ENCODE peak calls at places on chromosomes 6 and 20, in ten cellular contexts. H, U, I, W, A, Z, F, R, K and B are unnamed samples.

GRCh38 chr6:139981810-139982550 is 607.5 kb upstream of the CITED2 start:
- DNase-seq in R (no peak), H (peak; percentile 26), W (no peak), A (no peak), K (peak; percentile 20), U (no peak), Z (no peak), I (no peak), F (no peak), B (no peak)

GRCh38 chr6:116971959-116972358 is 94.9 kb downstream of the RFX6 start:
- DNase-seq in U (no peak), W (peak; percentile 68), R (no peak), I (no peak), A (no peak), H (no peak), K (peak; percentile 17), F (no peak), Z (no peak), B (no peak)

GRCh38 chr6:140320081-140320798 is 945.8 kb upstream of the CITED2 start:
- DNase-seq in A (no peak), K (no peak), U (no peak), R (no peak), H (no peak), F (no peak), Z (no peak), W (no peak), I (no peak), B (no peak)

GRCh38 chr20:37521091-37521771 is at the start of gene NNAT:
- DNase-seq in U (no peak), Z (no peak), F (peak; percentile 80), W (no peak), R (no peak), K (no peak), A (no peak), H (no peak), I (no peak), B (no peak)

GRCh38 chr20:4728121-4728520 is 6.4 kb downstream of the PRND start:
- DNase-seq in H (no peak), I (no peak), U (no peak), F (no peak), Z (no peak), K (no peak), W (no peak), R (no peak), A (no peak), B (peak; percentile 13)

GRCh38 chr20:49469060-49469459 is 13.4 kb downstream of the KCNB1 start:
- DNase-seq in H (no peak), I (no peak), F (no peak), K (no peak), W (no peak), R (no peak), A (no peak), Z (no peak), U (no peak), B (no peak)

GRCh38 chr6:144673807-144674206 is 388.7 kb downstream of the UTRN start:
- DNase-seq in W (no peak), K (no peak), F (no peak), R (no peak), A (no peak), H (no peak), U (no peak), Z (no peak), I (no peak), B (no peak)

GRCh38 chr20:31818376-31818908 is 714 bp upstream of the MYLK2 start:
- DNase-seq in A (no peak), R (no peak), K (no peak), H (no peak), I (no peak), U (no peak), Z (no peak), W (no peak), F (no peak), B (no peak)

GRCh38 chr6:41042656-41043055 is 389 bp downstream of the TSPO2 start:
- DNase-seq in W (no peak), K (no peak), F (no peak), A (no peak), I (no peak), H (no peak), R (no peak), U (no peak), Z (no peak), B (no peak)

GRCh38 chr6:41040101-41040910 is 1.3 kb upstream of the UNC5CL start:
- DNase-seq in Z (no peak), U (no peak), W (peak; percentile 98), I (no peak), R (no peak), H (no peak), A (no peak), F (no peak), K (peak; percentile 66), B (no peak)

GRCh38 chr6:41040911-41041536 is 1.2 kb upstream of the TSPO2 start:
- DNase-seq in H (no peak), A (no peak), W (no peak), I (no peak), U (no peak), Z (no peak), R (no peak), F (no peak), K (peak; percentile 23), B (no peak)

GRCh38 chr6:41039060-41039998 is at the start of gene UNC5CL:
- DNase-seq in W (peak; percentile 45), F (peak; percentile 84), I (peak; percentile 44), Z (no peak), A (peak; percentile 82), R (no peak), U (peak; percentile 35), K (peak; percentile 73), H (no peak), B (no peak)

DNA sequence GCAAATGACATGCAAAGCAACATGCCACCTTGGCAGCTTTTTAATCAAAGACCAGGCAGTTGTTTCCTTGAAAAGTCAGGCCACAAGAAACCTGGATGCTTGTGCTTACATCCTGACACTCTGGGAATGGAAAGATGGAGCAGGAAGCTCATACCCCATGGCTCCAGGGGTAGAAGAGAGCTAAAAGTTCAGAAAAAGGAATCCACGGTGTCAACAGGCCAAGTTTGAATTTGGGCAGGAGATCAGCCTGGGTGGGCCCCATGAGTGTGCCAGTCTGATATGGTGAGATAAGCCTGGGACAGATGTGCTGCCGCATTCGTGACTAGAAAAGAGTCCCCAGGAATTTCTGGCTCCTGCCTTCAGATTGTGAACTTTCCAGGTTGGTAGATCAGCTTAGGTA is at the start of gene TSPO2:
- DNase-seq in F (no peak), Z (no peak), R (no peak), K (no peak), U (no peak), W (no peak), H (no peak), I (no peak), A (no peak), B (no peak)
- H3K27ac ChIP-seq in F (no peak within 1 kb of the TSS), Z (no peak within 1 kb of the TSS), R (no peak within 1 kb of the TSS), K (no peak within 1 kb of the TSS), U (no peak within 1 kb of the TSS), W (no peak within 1 kb of the TSS), H (no peak within 1 kb of the TSS), I (no peak within 1 kb of the TSS), A (no peak within 1 kb of the TSS), B (no peak within 1 kb of the TSS)

GRCh38 chr6:148720371-148720770 is 26.5 kb upstream of the UST start:
- DNase-seq in R (no peak), U (no peak), I (no peak), Z (no peak), F (no peak), A (no peak), K (no peak), H (no peak), W (no peak), B (no peak)

GRCh38 chr6:148727104-148727503 is 19.7 kb upstream of the UST start:
- DNase-seq in A (no peak), I (no peak), Z (no peak), W (no peak), F (no peak), H (no peak), U (no peak), K (no peak), R (no peak), B (no peak)

GRCh38 chr6:148720897-148721296 is 25.9 kb upstream of the UST start:
- DNase-seq in U (no peak), Z (no peak), K (no peak), R (no peak), W (no peak), I (no peak), F (no peak), A (no peak), H (no peak), B (no peak)

GRCh38 chr6:148723484-148723883 is 23.3 kb upstream of the UST start:
- DNase-seq in F (no peak), Z (no peak), H (no peak), K (no peak), A (no peak), W (no peak), I (no peak), U (no peak), R (no peak), B (no peak)

DNA sequence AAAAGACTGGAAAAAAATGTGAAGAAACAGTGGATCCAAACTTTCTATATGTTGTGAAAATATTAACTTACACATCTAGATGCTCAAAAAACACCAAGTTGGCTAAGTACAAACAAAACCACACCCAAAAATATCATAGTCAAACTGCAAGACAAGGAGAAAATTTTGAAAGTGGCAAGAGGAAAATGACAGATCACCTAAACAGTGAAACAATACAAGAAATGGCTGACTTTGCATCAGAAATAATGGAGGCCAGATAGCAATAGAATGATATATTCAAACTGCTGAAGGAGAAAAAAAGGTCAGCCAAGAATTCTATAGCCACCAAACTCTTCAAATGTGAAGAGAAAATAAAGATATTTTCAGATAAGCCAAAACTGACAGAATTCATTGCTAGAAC is 22.4 kb upstream of the UST start:
- DNase-seq in H (no peak), K (no peak), W (no peak), A (no peak), U (no peak), R (no peak), F (no peak), Z (no peak), I (no peak), B (no peak)
- H3K27ac ChIP-seq in H (no peak overlapping the region), K (no peak overlapping the region), W (no peak overlapping the region), A (no peak overlapping the region), U (no peak overlapping the region), R (no peak overlapping the region), F (no peak overlapping the region), Z (no peak overlapping the region), I (no peak overlapping the region), B (no peak overlapping the region)

GRCh38 chr20:25005661-25006060 is 13.1 kb upstream of the APMAP start:
- DNase-seq in Z (no peak), H (no peak), I (no peak), K (no peak), R (no peak), A (no peak), U (no peak), W (no peak), F (no peak), B (no peak)

GRCh38 chr20:25008388-25009217 is 16.1 kb upstream of the APMAP start:
- DNase-seq in A (no peak), R (no peak), W (no peak), H (no peak), U (no peak), F (no peak), Z (no peak), I (no peak), K (no peak), B (no peak)

GRCh38 chr20:25005220-25005619 is 12.7 kb upstream of the APMAP start:
- DNase-seq in Z (no peak), U (no peak), H (peak; percentile 63), F (no peak), I (no peak), K (peak; percentile 40), A (no peak), W (no peak), R (no peak), B (no peak)

GRCh38 chr20:25007491-25008305 is 15.1 kb upstream of the APMAP start:
- DNase-seq in Z (no peak), F (no peak), K (no peak), H (no peak), U (no peak), W (no peak), I (no peak), A (no peak), R (no peak), B (no peak)

DNA sequence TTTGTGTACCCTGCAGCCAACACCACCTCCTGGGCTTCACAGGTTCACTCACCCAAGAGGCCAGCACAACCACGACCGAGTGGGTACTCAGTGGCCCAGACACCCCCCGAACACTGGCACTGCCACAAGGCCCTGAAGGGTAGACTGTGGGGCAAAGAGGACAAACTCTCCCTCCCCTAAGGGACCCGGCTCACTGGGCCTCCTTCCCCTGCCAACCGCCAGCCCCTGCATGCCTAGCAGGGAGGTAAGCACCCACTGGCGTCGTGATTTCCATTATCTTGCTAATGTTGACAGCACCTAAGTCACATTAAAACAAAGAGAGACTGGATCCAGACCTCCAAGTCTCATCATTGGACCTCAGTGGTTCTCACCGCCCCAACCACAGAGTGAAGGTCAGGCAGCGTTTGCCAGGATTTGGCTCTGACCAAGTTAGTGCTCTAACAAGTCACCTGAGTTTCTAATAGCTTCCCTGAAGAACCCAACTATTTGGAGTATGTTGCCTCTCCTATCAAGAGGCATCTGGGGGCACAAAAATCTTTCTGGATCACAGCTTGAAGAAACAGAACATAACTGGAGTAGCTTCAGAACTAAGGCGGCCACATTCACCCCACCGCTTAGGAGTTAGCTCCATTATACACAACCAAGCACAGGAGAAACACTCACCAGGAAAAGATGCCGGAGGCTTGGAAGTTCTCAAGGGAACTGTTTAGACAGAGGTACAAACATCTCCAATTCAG is 14.0 kb upstream of the APMAP start:
- DNase-seq in H (no peak), Z (no peak), F (no peak), W (no peak), A (no peak), K (no peak), I (no peak), R (no peak), U (no peak), B (no peak)
- H3K27ac ChIP-seq in H (peak overlapping the region; percentile 46), Z (no peak overlapping the region), F (no peak overlapping the region), W (no peak overlapping the region), A (no peak overlapping the region), K (peak overlapping the region; percentile 69), I (no peak overlapping the region), R (no peak overlapping the region), U (no peak overlapping the region), B (no peak overlapping the region)

GRCh38 chr6:113445201-113445600 is 411.9 kb upstream of the MARCKS start:
- DNase-seq in H (no peak), Z (no peak), R (no peak), K (no peak), A (no peak), U (no peak), I (no peak), F (no peak), W (no peak), B (no peak)

GRCh38 chr6:113437571-113437970 is 419.6 kb upstream of the MARCKS start:
- DNase-seq in H (no peak), K (no peak), F (no peak), A (no peak), Z (no peak), W (no peak), R (no peak), I (no peak), U (no peak), B (no peak)

GRCh38 chr6:113434641-113435040 is 422.5 kb upstream of the MARCKS start:
- DNase-seq in I (no peak), H (no peak), R (no peak), A (no peak), K (no peak), Z (no peak), W (no peak), F (no peak), U (no peak), B (no peak)

GRCh38 chr6:113442040-113442439 is 415.1 kb upstream of the MARCKS start:
- DNase-seq in F (no peak), K (no peak), R (no peak), H (no peak), I (no peak), W (no peak), A (no peak), Z (no peak), U (no peak), B (no peak)

GRCh38 chr6:113439861-113440260 is 417.3 kb upstream of the MARCKS start:
- DNase-seq in H (no peak), R (no peak), U (no peak), K (no peak), F (no peak), A (no peak), I (no peak), W (no peak), Z (no peak), B (no peak)
- H3K27ac ChIP-seq in H (no peak overlapping the region), R (no peak overlapping the region), U (no peak overlapping the region), K (no peak overlapping the region), F (no peak overlapping the region), A (no peak overlapping the region), I (no peak overlapping the region), W (no peak overlapping the region), Z (no peak overlapping the region), B (no peak overlapping the region)